ENCODE peak calls at places on chromosome 1, in eight cellular contexts. N, O, X, A, G, D, W and P are unnamed samples.

GRCh38 chr1:155177192-155177917 is 3.7 kb downstream of the TRIM46 start:
- DNase-seq in N (no peak), D (no peak), X (no peak), A (no peak), O (no peak), W (no peak), G (no peak), P (peak)

GRCh38 chr1:182259229-182259872 is 132.2 kb downstream of the GLUL start:
- DNase-seq in W (no peak), N (no peak), D (no peak), X (peak), A (peak), G (peak), O (peak), P (peak)

GRCh38 chr1:12132078-12132477 is 34.7 kb upstream of the TNFRSF1B start:
- DNase-seq in G (no peak), A (no peak), O (no peak), W (no peak), N (no peak), X (no peak), D (no peak), P (no peak)

GRCh38 chr1:53766766-53767409 is 27.9 kb upstream of the GLIS1 start:
- DNase-seq in X (no peak), N (no peak), D (no peak), W (no peak), A (peak), G (no peak), O (no peak), P (no peak)

GRCh38 chr1:59108481-59109317 is 188.2 kb upstream of the FGGY start:
- DNase-seq in X (no peak), N (no peak), G (no peak), O (no peak), W (no peak), A (no peak), D (no peak), P (no peak)

GRCh38 chr1:150842343-150842742 is 34.1 kb downstream of the ARNT start:
- DNase-seq in N (no peak), W (no peak), D (no peak), O (no peak), G (no peak), X (no peak), A (no peak), P (no peak)

GRCh38 chr1:154423303-154423987 is 18.3 kb downstream of the IL6R start:
- DNase-seq in D (no peak), A (no peak), X (no peak), W (no peak), O (no peak), G (no peak), N (no peak), P (no peak)

GRCh38 chr1:51627672-51628071 is 10.8 kb downstream of the OSBPL9 start:
- DNase-seq in D (no peak), N (no peak), A (peak), W (peak), O (no peak), X (no peak), G (no peak), P (no peak)

GRCh38 chr1:247551716-247552115 is 2.8 kb downstream of the GCSAML start:
- DNase-seq in G (no peak), W (peak), N (no peak), O (no peak), A (peak), X (no peak), D (no peak), P (no peak)

GRCh38 chr1:214568328-214568727 is 16.9 kb upstream of the PTPN14 start:
- DNase-seq in G (no peak), O (no peak), D (no peak), A (no peak), W (no peak), X (no peak), N (no peak), P (no peak)

GRCh38 chr1:216903389-216903754 is 180.1 kb upstream of the ESRRG start:
- DNase-seq in N (no peak), X (no peak), O (no peak), A (no peak), W (peak), D (no peak), G (no peak), P (no peak)

GRCh38 chr1:203046984-203047630 is 20.8 kb downstream of the PPFIA4 start:
- DNase-seq in W (peak), O (no peak), N (no peak), A (peak), D (no peak), G (no peak), X (no peak), P (no peak)

GRCh38 chr1:224542783-224543440 is 73.2 kb upstream of the CNIH3 start:
- DNase-seq in G (no peak), D (no peak), X (peak), A (peak), O (no peak), N (no peak), W (peak), P (no peak)

GRCh38 chr1:27496604-27497155 is 6.7 kb upstream of the WASF2 start:
- DNase-seq in X (no peak), W (peak), A (no peak), D (no peak), N (no peak), G (no peak), O (no peak), P (no peak)

GRCh38 chr1:155273134-155273982 is at the start of gene CLK2:
- DNase-seq in O (peak), X (peak), G (peak), A (peak), D (peak), N (peak), W (peak), P (peak)